ENCODE peak calls at places on chromosomes 5 and 9, in five cellular contexts. A is mesendoderm, L is IMR-90, N is neuronal stem cell, X is H1. P is an unnamed sample.

GRCh38 chr5:178287791-178288105 is 55.1 kb upstream of the PHYKPL start:
- DNase-seq in A (no peak), N (no peak), X (no peak), L (no peak), P (no peak)

GRCh38 chr9:38306899-38307298 is 85.6 kb upstream of the ALDH1B1 start:
- DNase-seq in X (peak; percentile 31), L (no peak), N (no peak), A (no peak), P (no peak)

GRCh38 chr9:137095664-137096517 is 9.1 kb downstream of the MAN1B1 start:
- DNase-seq in A (no peak), N (no peak), X (no peak), L (no peak), P (no peak)

GRCh38 chr9:130182090-130182909 is 10.1 kb downstream of the NCS1 start:
- DNase-seq in X (no peak), N (no peak), L (no peak), A (peak; percentile 37), P (no peak)

GRCh38 chr5:55593115-55593472 is 58.3 kb upstream of the PLPP1 start:
- DNase-seq in L (no peak), N (no peak), X (no peak), A (no peak), P (no peak)

GRCh38 chr9:108586451-108586850 is 269.3 kb downstream of the ACTL7B start:
- DNase-seq in A (no peak), X (no peak), L (no peak), N (no peak), P (no peak)

GRCh38 chr5:41193462-41194166 is 19.7 kb downstream of the C6 start:
- DNase-seq in A (no peak), X (no peak), L (peak; percentile 49), N (no peak), P (no peak)

GRCh38 chr5:1521671-1522600 is 1.8 kb downstream of the LPCAT1 start:
- DNase-seq in N (no peak), L (peak; percentile 87), X (peak; percentile 53), A (peak; percentile 66), P (peak; percentile 76)

GRCh38 chr9:107929439-107929838 is 439.9 kb upstream of the KLF4 start:
- DNase-seq in A (no peak), N (no peak), L (peak; percentile 65), X (no peak), P (peak; percentile 80)

GRCh38 chr9:134165357-134166315 is 1.3 kb upstream of the RNU6ATAC start:
- DNase-seq in X (no peak), L (peak; percentile 19), N (no peak), A (peak; percentile 26), P (peak; percentile 35)

GRCh38 chr5:81854915-81855314 is 104.0 kb upstream of the SSBP2 start:
- DNase-seq in N (no peak), L (no peak), X (no peak), A (no peak), P (no peak)

GRCh38 chr5:115932991-115933390 is 29.3 kb upstream of the LVRN start:
- DNase-seq in X (no peak), N (no peak), L (peak; percentile 63), A (no peak), P (peak; percentile 16)

GRCh38 chr5:135317286-135317685 is 81.7 kb downstream of the MACROH2A1 start:
- DNase-seq in N (no peak), L (no peak), X (peak; percentile 6), A (no peak), P (no peak)

GRCh38 chr9:99824378-99825157 is 2.9 kb downstream of the NR4A3 start:
- DNase-seq in A (peak; percentile 78), L (no peak), X (peak; percentile 93), N (peak; percentile 80), P (peak; percentile 60)

GRCh38 chr9:120242397-120242796 is 337.6 kb downstream of the CDK5RAP2 start:
- DNase-seq in L (no peak), N (no peak), X (no peak), A (no peak), P (no peak)

GRCh38 chr9:94300470-94301301 is 27.8 kb downstream of the NUTM2F start:
- DNase-seq in L (no peak), X (no peak), A (no peak), N (no peak), P (no peak)

GRCh38 chr9:35002623-35003022 is 13.1 kb downstream of the DNAJB5 start:
- DNase-seq in L (no peak), X (no peak), N (no peak), A (no peak), P (no peak)

GRCh38 chr5:127029513-127030258 is 672 bp downstream of the MARCHF3 start:
- DNase-seq in L (peak; percentile 65), A (peak; percentile 88), N (peak; percentile 48), X (peak; percentile 73), P (peak; percentile 75)

GRCh38 chr9:108951578-108951977 is 17.4 kb downstream of the ABITRAM start:
- DNase-seq in A (no peak), N (no peak), L (peak; percentile 1), X (no peak), P (no peak)

GRCh38 chr5:93236807-93237421 is 344.1 kb downstream of the NR2F1-AS1 start:
- DNase-seq in X (no peak), L (peak; percentile 94), N (no peak), A (no peak), P (peak; percentile 56)

GRCh38 chr5:168413062-168413461 is 73.2 kb upstream of the RARS1 start:
- DNase-seq in A (no peak), L (no peak), X (no peak), N (no peak), P (no peak)

DNA sequence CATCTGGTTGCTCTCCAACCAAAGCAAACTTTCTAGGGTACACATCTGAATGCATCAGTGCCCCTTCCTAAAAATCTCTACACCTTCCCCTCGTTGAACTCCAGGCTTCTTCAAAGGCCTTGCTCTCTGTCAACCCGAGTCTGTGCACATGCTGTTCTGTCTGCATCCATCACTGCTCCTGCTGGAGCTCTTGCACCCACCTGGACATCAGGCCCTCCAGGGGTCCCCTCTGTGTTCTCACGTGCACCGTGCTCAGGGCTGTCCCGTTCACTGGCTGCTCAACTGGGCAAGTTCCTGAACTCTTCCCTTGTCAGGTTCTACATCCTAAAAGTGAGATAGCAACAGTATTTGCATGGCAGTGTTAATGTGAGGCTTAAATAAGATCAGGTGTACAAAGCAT is 62.7 kb upstream of the ANGPTL2 start:
- DNase-seq in X (no peak), N (no peak), L (no peak), A (no peak), P (no peak)
- H3K23ac ChIP-seq in X (no peak overlapping the region), N (no peak overlapping the region), L (no peak overlapping the region), A (no peak overlapping the region), P (no peak overlapping the region)

DNA sequence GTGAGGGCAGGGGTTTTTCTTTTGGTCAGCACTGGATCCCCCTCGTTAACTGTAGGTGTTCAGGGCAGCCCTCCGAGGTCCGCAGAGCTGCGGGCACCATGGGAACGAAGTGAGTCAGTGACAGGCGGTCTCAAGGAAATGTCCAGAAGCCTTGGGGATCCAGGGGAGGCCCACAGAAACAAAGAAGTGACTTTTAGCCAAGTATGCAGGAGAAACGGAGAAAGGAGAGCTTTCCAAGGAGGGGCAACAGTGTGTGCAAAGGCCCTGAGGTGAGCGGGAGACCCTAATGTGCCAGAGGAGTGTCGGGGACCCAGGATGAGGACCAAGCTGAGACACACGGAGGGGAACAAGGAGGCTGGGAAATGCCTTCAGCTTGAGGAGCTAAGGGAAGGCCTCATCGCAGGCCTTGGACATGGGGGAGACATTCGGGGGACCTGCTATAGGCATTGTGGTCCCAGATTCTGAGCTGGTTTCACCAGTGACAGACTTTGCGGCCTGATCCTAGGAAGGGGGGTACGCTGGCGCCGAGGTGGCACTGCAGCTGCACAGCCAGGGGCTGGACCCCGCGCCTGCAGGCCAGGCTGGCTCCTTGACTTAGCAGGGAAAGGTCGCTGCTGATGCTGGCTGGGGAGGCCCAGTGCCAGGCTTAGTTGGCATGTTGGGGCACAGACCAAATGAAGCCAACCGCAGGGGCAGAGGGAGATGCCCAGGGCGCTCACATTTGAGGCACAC is 3.3 kb downstream of the LTC4S start:
- DNase-seq in L (no peak), X (no peak), A (no peak), N (no peak), P (no peak)
- H4K8ac ChIP-seq in L (no peak overlapping the region), X (peak overlapping the region; percentile 35), A (no peak overlapping the region), N (no peak overlapping the region), P (peak overlapping the region; percentile 71)

GRCh38 chr9:112680731-112681402 is 37.0 kb downstream of the INIP start:
- DNase-seq in A (peak; percentile 64), N (no peak), X (peak; percentile 51), L (no peak), P (no peak)
- H3K23ac ChIP-seq in A (no peak overlapping the region), N (no peak overlapping the region), X (no peak overlapping the region), L (no peak overlapping the region), P (no peak overlapping the region)

DNA sequence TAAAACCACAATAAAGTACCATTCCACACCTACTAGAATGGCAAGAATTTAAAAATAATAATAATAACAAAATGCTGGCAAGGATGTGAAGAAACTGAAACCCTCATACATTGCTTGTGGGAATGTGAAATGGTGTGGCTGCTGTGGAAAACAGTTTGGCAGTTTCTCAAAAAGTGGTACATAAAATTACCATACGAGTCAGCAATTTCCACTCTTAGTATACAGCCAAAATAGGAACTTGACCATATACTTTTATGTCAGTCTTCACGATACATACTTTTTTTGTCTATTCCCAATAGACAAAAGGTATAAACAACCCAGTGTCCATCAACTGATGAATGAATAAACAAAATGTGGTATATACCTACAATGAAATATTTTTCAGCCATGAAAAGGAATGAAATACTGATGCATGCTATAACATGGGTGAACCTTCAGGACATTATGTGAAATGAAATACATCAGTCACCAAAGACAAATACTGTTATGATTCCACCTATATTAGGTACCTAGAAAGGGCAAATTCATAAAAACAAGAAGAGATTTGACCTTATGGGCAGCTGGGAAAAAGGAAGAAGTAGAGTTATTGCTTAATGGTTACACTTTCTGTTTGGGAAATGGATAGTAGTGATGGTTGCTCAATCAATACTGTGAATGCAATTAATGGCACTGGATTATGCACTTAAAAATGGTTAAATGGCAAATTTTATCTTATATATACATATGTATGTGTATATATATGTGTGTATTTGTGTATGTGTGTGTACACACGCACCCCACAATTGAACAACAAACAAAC is 15.4 kb downstream of the FKBP15 start:
- DNase-seq in L (no peak), N (no peak), A (no peak), X (no peak), P (no peak)
- H4K8ac ChIP-seq in L (no peak overlapping the region), N (no peak overlapping the region), A (no peak overlapping the region), X (no peak overlapping the region), P (no peak overlapping the region)

GRCh38 chr9:135787776-135788575 is 86.0 kb downstream of the KCNT1 start:
- DNase-seq in N (no peak), A (no peak), X (no peak), L (no peak), P (no peak)

GRCh38 chr9:135787317-135787716 is 85.3 kb downstream of the KCNT1 start:
- DNase-seq in A (no peak), L (no peak), N (no peak), X (no peak), P (no peak)

GRCh38 chr9:135785013-135785575 is 83.1 kb downstream of the KCNT1 start:
- DNase-seq in L (no peak), N (no peak), X (no peak), A (no peak), P (no peak)

GRCh38 chr9:135788576-135789300 is 86.8 kb downstream of the KCNT1 start:
- DNase-seq in X (no peak), N (no peak), A (no peak), L (no peak), P (no peak)

GRCh38 chr9:135786146-135786690 is 84.2 kb downstream of the KCNT1 start:
- DNase-seq in A (no peak), X (no peak), L (no peak), N (no peak), P (no peak)
- H3K23ac ChIP-seq in A (no peak overlapping the region), X (no peak overlapping the region), L (no peak overlapping the region), N (peak overlapping the region; percentile 20), P (no peak overlapping the region)

P was measured in mesenchymal stem cell.